ENCODE peak calls at places on chromosome 9, in six cellular contexts. Y, V, C, T, R and F are unnamed samples.

GRCh38 chr9:136694163-136694864 is 7.1 kb upstream of the AGPAT2 start:
- DNase-seq in V (peak), C (peak), Y (no peak), R (peak), T (peak), F (peak)

GRCh38 chr9:77956555-77956954 is 75.1 kb downstream of the GNAQ start:
- DNase-seq in T (no peak), R (no peak), C (no peak), Y (no peak), V (no peak), F (no peak)

GRCh38 chr9:112586600-112587155 is 100.1 kb downstream of the KIAA1958 start:
- DNase-seq in T (peak), Y (no peak), V (no peak), C (no peak), R (no peak), F (no peak)

GRCh38 chr9:85118990-85119755 is 449.6 kb downstream of the NTRK2 start:
- DNase-seq in V (no peak), R (no peak), Y (no peak), C (no peak), T (no peak), F (no peak)

GRCh38 chr9:114925039-114925438 is 5.4 kb downstream of the TNFSF8 start:
- DNase-seq in C (peak), R (no peak), Y (no peak), T (no peak), V (no peak), F (no peak)

GRCh38 chr9:83501552-83501951 is 36.6 kb downstream of the FRMD3 start:
- DNase-seq in C (no peak), R (no peak), V (no peak), Y (no peak), T (no peak), F (no peak)

GRCh38 chr9:69771775-69772418 is 12.1 kb upstream of the PTAR1 start:
- DNase-seq in C (no peak), R (no peak), Y (no peak), V (no peak), T (peak), F (peak)

GRCh38 chr9:127919253-127919815 is 2.5 kb upstream of the ST6GALNAC4 start:
- DNase-seq in T (peak), C (no peak), V (peak), R (no peak), Y (no peak), F (peak)

GRCh38 chr9:107635803-107636174 is 146.2 kb upstream of the KLF4 start:
- DNase-seq in Y (no peak), V (no peak), R (no peak), T (no peak), C (no peak), F (no peak)